ENCODE peak calls at places on chromosome 22, in eight cellular contexts. One of them, this sample, is unnamed.

GRCh38 chr22:37176464-37177061 is 11.5 kb downstream of the C1QTNF6 start:
- DNase-seq in CD8-positive, alpha-beta memory T cell: no peak
- DNase-seq in left ventricle myocardium inferior: peak; percentile 79
- DNase-seq in body of pancreas: peak; percentile 38
- DNase-seq in ovary: peak; percentile 69
- DNase-seq in GM23248: peak; percentile 92
- DNase-seq in tibial nerve: peak; percentile 69
- DNase-seq in endodermal cell: peak; percentile 50
- DNase-seq in this sample: peak; percentile 80

GRCh38 chr22:41668971-41669911 is 19.4 kb downstream of the SNU13 start:
- DNase-seq in endodermal cell: no peak
- DNase-seq in ovary: no peak
- DNase-seq in left ventricle myocardium inferior: no peak
- DNase-seq in CD8-positive, alpha-beta memory T cell: no peak
- DNase-seq in body of pancreas: no peak
- DNase-seq in GM23248: peak; percentile 84
- DNase-seq in tibial nerve: no peak
- DNase-seq in this sample: no peak

GRCh38 chr22:43879901-43880742 is 11.7 kb downstream of the PNPLA5 start:
- DNase-seq in GM23248: no peak
- DNase-seq in ovary: no peak
- DNase-seq in endodermal cell: peak; percentile 22
- DNase-seq in CD8-positive, alpha-beta memory T cell: no peak
- DNase-seq in body of pancreas: no peak
- DNase-seq in left ventricle myocardium inferior: no peak
- DNase-seq in tibial nerve: no peak
- DNase-seq in this sample: no peak

GRCh38 chr22:22578702-22579424 is 19.8 kb upstream of the PRAME start:
- DNase-seq in left ventricle myocardium inferior: peak; percentile 40
- DNase-seq in CD8-positive, alpha-beta memory T cell: no peak
- DNase-seq in GM23248: peak; percentile 74
- DNase-seq in tibial nerve: peak; percentile 43
- DNase-seq in endodermal cell: no peak
- DNase-seq in ovary: no peak
- DNase-seq in body of pancreas: no peak
- DNase-seq in this sample: no peak

GRCh38 chr22:50112151-50113118 is 22.6 kb downstream of the MOV10L1 start:
- DNase-seq in tibial nerve: no peak
- DNase-seq in endodermal cell: no peak
- DNase-seq in ovary: peak; percentile 46
- DNase-seq in left ventricle myocardium inferior: no peak
- DNase-seq in CD8-positive, alpha-beta memory T cell: no peak
- DNase-seq in GM23248: peak; percentile 53
- DNase-seq in body of pancreas: no peak
- DNase-seq in this sample: no peak

GRCh38 chr22:50251472-50252054 is 498 bp upstream of the HDAC10 start:
- DNase-seq in tibial nerve: no peak
- DNase-seq in body of pancreas: no peak
- DNase-seq in ovary: no peak
- DNase-seq in GM23248: no peak
- DNase-seq in endodermal cell: no peak
- DNase-seq in CD8-positive, alpha-beta memory T cell: no peak
- DNase-seq in left ventricle myocardium inferior: no peak
- DNase-seq in this sample: no peak

GRCh38 chr22:50144005-50144614 is 26.4 kb upstream of the PANX2 start:
- DNase-seq in left ventricle myocardium inferior: no peak
- DNase-seq in ovary: no peak
- DNase-seq in GM23248: no peak
- DNase-seq in CD8-positive, alpha-beta memory T cell: no peak
- DNase-seq in body of pancreas: no peak
- DNase-seq in endodermal cell: peak; percentile 58
- DNase-seq in tibial nerve: no peak
- DNase-seq in this sample: no peak

GRCh38 chr22:41181349-41182241 is 23.5 kb upstream of the L3MBTL2 start:
- DNase-seq in CD8-positive, alpha-beta memory T cell: no peak
- DNase-seq in body of pancreas: no peak
- DNase-seq in GM23248: no peak
- DNase-seq in left ventricle myocardium inferior: no peak
- DNase-seq in ovary: no peak
- DNase-seq in endodermal cell: no peak
- DNase-seq in tibial nerve: no peak
- DNase-seq in this sample: no peak

GRCh38 chr22:36470162-36470993 is 11.1 kb downstream of the TXN2 start:
- DNase-seq in left ventricle myocardium inferior: peak; percentile 78
- DNase-seq in GM23248: peak; percentile 90
- DNase-seq in body of pancreas: peak; percentile 91
- DNase-seq in CD8-positive, alpha-beta memory T cell: peak; percentile 72
- DNase-seq in tibial nerve: peak; percentile 65
- DNase-seq in ovary: peak; percentile 83
- DNase-seq in endodermal cell: peak; percentile 94
- DNase-seq in this sample: peak; percentile 86

GRCh38 chr22:47275479-47276218 is 513.2 kb downstream of the TBC1D22A start:
- DNase-seq in endodermal cell: no peak
- DNase-seq in left ventricle myocardium inferior: no peak
- DNase-seq in tibial nerve: no peak
- DNase-seq in body of pancreas: no peak
- DNase-seq in CD8-positive, alpha-beta memory T cell: no peak
- DNase-seq in ovary: no peak
- DNase-seq in GM23248: no peak
- DNase-seq in this sample: no peak

GRCh38 chr22:47278655-47279054 is 516.2 kb downstream of the TBC1D22A start:
- DNase-seq in endodermal cell: no peak
- DNase-seq in CD8-positive, alpha-beta memory T cell: no peak
- DNase-seq in left ventricle myocardium inferior: no peak
- DNase-seq in GM23248: no peak
- DNase-seq in tibial nerve: no peak
- DNase-seq in ovary: no peak
- DNase-seq in body of pancreas: no peak
- DNase-seq in this sample: no peak

GRCh38 chr22:47277511-47277910 is 515.1 kb downstream of the TBC1D22A start:
- DNase-seq in body of pancreas: no peak
- DNase-seq in GM23248: no peak
- DNase-seq in CD8-positive, alpha-beta memory T cell: no peak
- DNase-seq in tibial nerve: no peak
- DNase-seq in ovary: no peak
- DNase-seq in endodermal cell: no peak
- DNase-seq in left ventricle myocardium inferior: no peak
- DNase-seq in this sample: no peak

GRCh38 chr22:47276219-47276843 is 513.9 kb downstream of the TBC1D22A start:
- DNase-seq in tibial nerve: no peak
- DNase-seq in left ventricle myocardium inferior: no peak
- DNase-seq in endodermal cell: no peak
- DNase-seq in GM23248: no peak
- DNase-seq in CD8-positive, alpha-beta memory T cell: no peak
- DNase-seq in body of pancreas: no peak
- DNase-seq in ovary: no peak
- DNase-seq in this sample: no peak

DNA sequence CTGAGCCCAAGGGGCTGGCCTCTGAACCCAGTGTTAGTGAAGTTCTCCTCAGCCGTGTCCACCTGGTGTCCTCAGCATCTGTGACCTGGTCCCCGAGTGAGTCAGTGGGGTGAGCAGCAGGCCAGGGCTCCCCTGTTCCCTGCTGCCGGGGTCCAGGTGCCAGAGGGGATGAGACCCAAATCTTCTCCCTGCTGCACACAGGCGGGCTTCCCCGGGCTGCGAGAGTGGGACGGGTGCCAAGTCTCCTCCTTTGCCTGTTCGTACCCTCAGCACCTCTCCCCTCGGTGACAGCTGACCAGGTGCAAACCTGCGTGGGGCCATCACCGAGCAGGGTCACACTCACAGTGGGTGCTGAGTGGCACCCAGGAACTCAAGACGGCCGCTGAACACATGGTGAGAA is 514.6 kb downstream of the TBC1D22A start:
- DNase-seq in GM23248: no peak
- DNase-seq in endodermal cell: no peak
- DNase-seq in CD8-positive, alpha-beta memory T cell: no peak
- DNase-seq in tibial nerve: no peak
- DNase-seq in left ventricle myocardium inferior: no peak
- DNase-seq in body of pancreas: no peak
- DNase-seq in ovary: no peak
- DNase-seq in this sample: no peak
- H3K9me3 ChIP-seq in GM23248: no peaks in the 10 kb centered on the region
- H3K9me3 ChIP-seq in endodermal cell: peaks cover 71% of the 10 kb centered on the region
- H3K9me3 ChIP-seq in CD8-positive, alpha-beta memory T cell: no peaks in the 10 kb centered on the region
- H3K9me3 ChIP-seq in tibial nerve: no peaks in the 10 kb centered on the region
- H3K9me3 ChIP-seq in left ventricle myocardium inferior: no peaks in the 10 kb centered on the region
- H3K9me3 ChIP-seq in body of pancreas: no peaks in the 10 kb centered on the region
- H3K9me3 ChIP-seq in ovary: no peaks in the 10 kb centered on the region
- H3K9me3 ChIP-seq in this sample: no peaks in the 10 kb centered on the region

GRCh38 chr22:39498802-39499201 is 3.3 kb upstream of the MIEF1 start:
- DNase-seq in GM23248: no peak
- DNase-seq in ovary: no peak
- DNase-seq in left ventricle myocardium inferior: no peak
- DNase-seq in CD8-positive, alpha-beta memory T cell: no peak
- DNase-seq in tibial nerve: no peak
- DNase-seq in body of pancreas: no peak
- DNase-seq in endodermal cell: no peak
- DNase-seq in this sample: no peak
- H3K4me1 ChIP-seq in GM23248: peaks cover 22% of the 10 kb centered on the region
- H3K4me1 ChIP-seq in ovary: peaks cover 15% of the 10 kb centered on the region
- H3K4me1 ChIP-seq in left ventricle myocardium inferior: peaks cover 83% of the 10 kb centered on the region
- H3K4me1 ChIP-seq in CD8-positive, alpha-beta memory T cell: peaks cover 22% of the 10 kb centered on the region
- H3K4me1 ChIP-seq in tibial nerve: no peaks in the 10 kb centered on the region
- H3K4me1 ChIP-seq in body of pancreas: peaks cover 38% of the 10 kb centered on the region
- H3K4me1 ChIP-seq in endodermal cell: peaks cover 21% of the 10 kb centered on the region
- H3K4me1 ChIP-seq in this sample: no peaks in the 10 kb centered on the region

GRCh38 chr22:25627271-25627848 is 62.9 kb downstream of the GRK3 start:
- DNase-seq in tibial nerve: no peak
- DNase-seq in endodermal cell: no peak
- DNase-seq in ovary: no peak
- DNase-seq in CD8-positive, alpha-beta memory T cell: no peak
- DNase-seq in left ventricle myocardium inferior: no peak
- DNase-seq in body of pancreas: no peak
- DNase-seq in GM23248: no peak
- DNase-seq in this sample: no peak
- H3K9me3 ChIP-seq in tibial nerve: no peaks in the 10 kb centered on the region
- H3K9me3 ChIP-seq in endodermal cell: no peaks in the 10 kb centered on the region
- H3K9me3 ChIP-seq in ovary: no peaks in the 10 kb centered on the region
- H3K9me3 ChIP-seq in CD8-positive, alpha-beta memory T cell: no peaks in the 10 kb centered on the region
- H3K9me3 ChIP-seq in left ventricle myocardium inferior: no peaks in the 10 kb centered on the region
- H3K9me3 ChIP-seq in body of pancreas: no peaks in the 10 kb centered on the region
- H3K9me3 ChIP-seq in GM23248: no peaks in the 10 kb centered on the region
- H3K9me3 ChIP-seq in this sample: no peaks in the 10 kb centered on the region

GRCh38 chr22:34829485-34829884 is 236.5 kb upstream of the ISX start:
- DNase-seq in left ventricle myocardium inferior: no peak
- DNase-seq in GM23248: no peak
- DNase-seq in CD8-positive, alpha-beta memory T cell: no peak
- DNase-seq in tibial nerve: no peak
- DNase-seq in body of pancreas: no peak
- DNase-seq in endodermal cell: no peak
- DNase-seq in ovary: no peak
- DNase-seq in this sample: no peak
- H3K4me1 ChIP-seq in left ventricle myocardium inferior: peaks cover 11% of the 10 kb centered on the region
- H3K4me1 ChIP-seq in GM23248: no peaks in the 10 kb centered on the region
- H3K4me1 ChIP-seq in CD8-positive, alpha-beta memory T cell: no peaks in the 10 kb centered on the region
- H3K4me1 ChIP-seq in tibial nerve: no peaks in the 10 kb centered on the region
- H3K4me1 ChIP-seq in body of pancreas: no peaks in the 10 kb centered on the region
- H3K4me1 ChIP-seq in endodermal cell: peaks cover 10% of the 10 kb centered on the region
- H3K4me1 ChIP-seq in ovary: no peaks in the 10 kb centered on the region
- H3K4me1 ChIP-seq in this sample: no peaks in the 10 kb centered on the region

DNA sequence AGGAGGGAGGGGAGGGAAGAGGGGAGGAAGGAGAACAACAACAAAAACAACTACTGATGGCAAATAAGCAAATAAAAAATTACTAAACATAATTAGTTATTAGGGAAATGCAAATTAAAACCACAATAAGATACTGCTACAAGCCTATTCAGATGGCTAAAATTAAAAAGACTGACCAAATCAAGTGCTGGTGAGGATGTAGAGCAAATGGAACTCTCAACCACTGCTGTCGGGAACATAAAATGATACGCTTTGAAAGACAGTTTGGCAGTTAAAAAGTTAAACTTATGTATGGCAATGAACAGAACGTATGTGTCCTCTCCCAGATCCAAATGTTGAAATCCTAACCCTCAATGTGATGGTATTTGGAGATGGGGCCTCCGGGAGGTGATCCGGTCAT is 85.7 kb downstream of the PHF21B start:
- DNase-seq in left ventricle myocardium inferior: no peak
- DNase-seq in GM23248: no peak
- DNase-seq in endodermal cell: peak; percentile 1
- DNase-seq in ovary: no peak
- DNase-seq in tibial nerve: no peak
- DNase-seq in CD8-positive, alpha-beta memory T cell: no peak
- DNase-seq in body of pancreas: no peak
- DNase-seq in this sample: no peak
- H3K9me3 ChIP-seq in left ventricle myocardium inferior: peaks cover 16% of the 10 kb centered on the region
- H3K9me3 ChIP-seq in GM23248: no peaks in the 10 kb centered on the region
- H3K9me3 ChIP-seq in endodermal cell: peaks cover 11% of the 10 kb centered on the region
- H3K9me3 ChIP-seq in ovary: no peaks in the 10 kb centered on the region
- H3K9me3 ChIP-seq in tibial nerve: no peaks in the 10 kb centered on the region
- H3K9me3 ChIP-seq in CD8-positive, alpha-beta memory T cell: no peaks in the 10 kb centered on the region
- H3K9me3 ChIP-seq in body of pancreas: peaks cover 9% of the 10 kb centered on the region
- H3K9me3 ChIP-seq in this sample: no peaks in the 10 kb centered on the region

GRCh38 chr22:46052331-46052771 is 75.4 kb upstream of the WNT7B start:
- DNase-seq in left ventricle myocardium inferior: peak; percentile 23
- DNase-seq in GM23248: peak; percentile 37
- DNase-seq in tibial nerve: no peak
- DNase-seq in ovary: peak; percentile 66
- DNase-seq in CD8-positive, alpha-beta memory T cell: no peak
- DNase-seq in body of pancreas: peak; percentile 40
- DNase-seq in endodermal cell: peak; percentile 39
- DNase-seq in this sample: no peak

GRCh38 chr22:46052801-46053562 is 76.0 kb upstream of the WNT7B start:
- DNase-seq in left ventricle myocardium inferior: peak; percentile 54
- DNase-seq in ovary: peak; percentile 61
- DNase-seq in body of pancreas: peak; percentile 78
- DNase-seq in CD8-positive, alpha-beta memory T cell: no peak
- DNase-seq in GM23248: peak; percentile 77
- DNase-seq in endodermal cell: peak; percentile 48
- DNase-seq in tibial nerve: no peak
- DNase-seq in this sample: no peak

GRCh38 chr22:46054878-46055158 is 77.9 kb upstream of the WNT7B start:
- DNase-seq in ovary: no peak
- DNase-seq in endodermal cell: no peak
- DNase-seq in CD8-positive, alpha-beta memory T cell: no peak
- DNase-seq in body of pancreas: peak; percentile 12
- DNase-seq in left ventricle myocardium inferior: peak; percentile 18
- DNase-seq in GM23248: no peak
- DNase-seq in tibial nerve: no peak
- DNase-seq in this sample: no peak

GRCh38 chr22:46054091-46054877 is 77.3 kb upstream of the WNT7B start:
- DNase-seq in ovary: peak; percentile 87
- DNase-seq in body of pancreas: peak; percentile 67
- DNase-seq in left ventricle myocardium inferior: peak; percentile 83
- DNase-seq in endodermal cell: peak; percentile 35
- DNase-seq in tibial nerve: no peak
- DNase-seq in CD8-positive, alpha-beta memory T cell: no peak
- DNase-seq in GM23248: peak; percentile 89
- DNase-seq in this sample: no peak

GRCh38 chr22:46053563-46054090 is 76.7 kb upstream of the WNT7B start:
- DNase-seq in body of pancreas: peak; percentile 84
- DNase-seq in GM23248: peak; percentile 87
- DNase-seq in ovary: peak; percentile 86
- DNase-seq in CD8-positive, alpha-beta memory T cell: peak; percentile 45
- DNase-seq in endodermal cell: no peak
- DNase-seq in left ventricle myocardium inferior: peak; percentile 82
- DNase-seq in tibial nerve: no peak
- DNase-seq in this sample: no peak
- H3K4me1 ChIP-seq in body of pancreas: peaks cover 88% of the 10 kb centered on the region
- H3K4me1 ChIP-seq in GM23248: peaks cover 50% of the 10 kb centered on the region
- H3K4me1 ChIP-seq in ovary: peaks cover 26% of the 10 kb centered on the region
- H3K4me1 ChIP-seq in CD8-positive, alpha-beta memory T cell: peaks cover 53% of the 10 kb centered on the region
- H3K4me1 ChIP-seq in endodermal cell: no peaks in the 10 kb centered on the region
- H3K4me1 ChIP-seq in left ventricle myocardium inferior: peaks cover 99% of the 10 kb centered on the region
- H3K4me1 ChIP-seq in tibial nerve: peaks cover 9% of the 10 kb centered on the region
- H3K4me1 ChIP-seq in this sample: no peaks in the 10 kb centered on the region

This sample was measured in right atrium auricular region.